ENCODE peak calls at places on chromosomes 1 and 21, in five cellular contexts. One of them, this sample, is unnamed.

GRCh38 chr21:15203740-15204139 is 138.9 kb upstream of the NRIP1 start:
- DNase-seq in mammary epithelial cell: no peak
- DNase-seq in AG09309: no peak
- DNase-seq in neural progenitor cell: no peak
- DNase-seq in breast epithelium: no peak
- DNase-seq in this sample: no peak

GRCh38 chr1:110084226-110085078 is 14.0 kb upstream of the ALX3 start:
- DNase-seq in neural progenitor cell: peak; percentile 61
- DNase-seq in AG09309: peak; percentile 10
- DNase-seq in mammary epithelial cell: no peak
- DNase-seq in breast epithelium: no peak
- DNase-seq in this sample: no peak

GRCh38 chr1:209038735-209039134 is 544.8 kb upstream of the CAMK1G start:
- DNase-seq in breast epithelium: no peak
- DNase-seq in mammary epithelial cell: peak; percentile 80
- DNase-seq in neural progenitor cell: no peak
- DNase-seq in AG09309: no peak
- DNase-seq in this sample: no peak

GRCh38 chr1:218479436-218480115 is 134.4 kb downstream of the TGFB2 start:
- DNase-seq in breast epithelium: peak; percentile 67
- DNase-seq in AG09309: peak; percentile 60
- DNase-seq in mammary epithelial cell: no peak
- DNase-seq in neural progenitor cell: no peak
- DNase-seq in this sample: no peak

GRCh38 chr1:174118726-174119125 is 40.6 kb upstream of the RABGAP1L start:
- DNase-seq in breast epithelium: no peak
- DNase-seq in AG09309: no peak
- DNase-seq in neural progenitor cell: no peak
- DNase-seq in mammary epithelial cell: no peak
- DNase-seq in this sample: no peak

GRCh38 chr21:32956257-32956656 is 69.5 kb upstream of the OLIG2 start:
- DNase-seq in mammary epithelial cell: no peak
- DNase-seq in neural progenitor cell: no peak
- DNase-seq in AG09309: no peak
- DNase-seq in breast epithelium: no peak
- DNase-seq in this sample: no peak

GRCh38 chr21:20856926-20857325 is 141.3 kb upstream of the NCAM2 start:
- DNase-seq in mammary epithelial cell: no peak
- DNase-seq in AG09309: no peak
- DNase-seq in breast epithelium: no peak
- DNase-seq in neural progenitor cell: no peak
- DNase-seq in this sample: no peak

GRCh38 chr1:42000781-42001180 is 82.1 kb upstream of the HIVEP3 start:
- DNase-seq in AG09309: no peak
- DNase-seq in neural progenitor cell: no peak
- DNase-seq in mammary epithelial cell: no peak
- DNase-seq in breast epithelium: no peak
- DNase-seq in this sample: no peak

GRCh38 chr1:99365545-99365944 is 101.3 kb downstream of the PLPPR4 start:
- DNase-seq in breast epithelium: no peak
- DNase-seq in mammary epithelial cell: no peak
- DNase-seq in neural progenitor cell: no peak
- DNase-seq in AG09309: no peak
- DNase-seq in this sample: no peak

GRCh38 chr1:22452401-22452963 is 831 bp downstream of the ZBTB40 start:
- DNase-seq in breast epithelium: no peak
- DNase-seq in mammary epithelial cell: peak; percentile 44
- DNase-seq in AG09309: no peak
- DNase-seq in neural progenitor cell: no peak
- DNase-seq in this sample: no peak

GRCh38 chr1:67793562-67793961 is 39.7 kb downstream of the GNG12 start:
- DNase-seq in breast epithelium: no peak
- DNase-seq in AG09309: no peak
- DNase-seq in neural progenitor cell: no peak
- DNase-seq in mammary epithelial cell: no peak
- DNase-seq in this sample: no peak

DNA sequence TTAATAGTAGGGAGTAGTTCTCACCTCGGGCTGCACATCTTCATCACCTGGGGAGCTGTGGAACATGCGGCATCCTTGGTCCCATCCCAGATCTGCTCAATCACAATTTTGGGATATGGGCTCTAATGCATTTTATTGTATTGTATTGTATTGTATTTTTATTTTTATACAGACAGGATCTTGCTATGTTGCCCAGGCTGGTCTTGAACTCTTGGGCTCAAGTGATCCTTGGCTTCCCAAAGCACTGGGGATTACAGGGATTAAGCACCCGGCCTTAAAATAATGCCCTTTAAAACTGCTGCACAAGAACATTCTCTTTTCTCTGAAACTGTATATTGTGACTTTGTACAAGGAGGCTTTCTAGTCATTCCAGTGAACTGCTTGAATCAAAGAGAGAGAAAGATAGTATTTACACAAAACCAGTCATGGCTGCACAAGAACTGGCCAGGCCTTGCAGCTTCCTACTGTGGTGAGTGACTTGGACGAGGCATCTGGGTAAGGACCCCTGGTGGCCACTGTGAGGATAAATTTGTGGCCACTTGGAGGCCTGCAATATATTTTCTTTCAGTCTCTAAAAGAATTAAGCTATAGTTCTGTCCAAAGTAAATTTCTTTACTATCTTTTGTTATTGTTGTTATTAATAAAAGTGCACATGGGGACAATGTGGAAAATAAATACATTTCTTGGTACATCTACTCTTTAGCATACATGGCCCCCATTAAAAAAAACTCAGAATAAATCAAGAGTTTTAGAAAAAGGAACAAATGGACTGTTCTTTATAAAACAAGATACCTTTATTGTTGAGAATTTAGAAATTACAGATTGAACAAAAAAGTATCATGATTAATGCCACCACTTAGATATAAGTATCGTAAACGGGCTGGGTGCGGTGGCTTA is 48.0 kb downstream of the TBCE start:
- DNase-seq in mammary epithelial cell: peak; percentile 67
- DNase-seq in neural progenitor cell: peak; percentile 82
- DNase-seq in breast epithelium: peak; percentile 38
- DNase-seq in AG09309: peak; percentile 59
- DNase-seq in this sample: no peak
- TF ChIP-seq CTCF in mammary epithelial cell: peak; percentile 83
- TF ChIP-seq CTCF in neural progenitor cell: peak; percentile 83
- TF ChIP-seq CTCF in breast epithelium: peak; percentile 77
- TF ChIP-seq CTCF in AG09309: peak; percentile 75
- TF ChIP-seq CTCF in this sample: no peak

GRCh38 chr1:39729030-39729429 is 9.7 kb upstream of the PPIE start:
- DNase-seq in mammary epithelial cell: peak; percentile 31
- DNase-seq in AG09309: no peak
- DNase-seq in breast epithelium: no peak
- DNase-seq in neural progenitor cell: no peak
- DNase-seq in this sample: no peak
- TF ChIP-seq CTCF in mammary epithelial cell: peak; percentile 17
- TF ChIP-seq CTCF in AG09309: no peak
- TF ChIP-seq CTCF in breast epithelium: no peak
- TF ChIP-seq CTCF in neural progenitor cell: no peak
- TF ChIP-seq CTCF in this sample: no peak

GRCh38 chr1:150875197-150876110 is 945 bp downstream of the ARNT start:
- DNase-seq in mammary epithelial cell: peak; percentile 16
- DNase-seq in neural progenitor cell: no peak
- DNase-seq in AG09309: no peak
- DNase-seq in breast epithelium: no peak
- DNase-seq in this sample: no peak

GRCh38 chr1:150873521-150873920 is 2.9 kb downstream of the ARNT start:
- DNase-seq in breast epithelium: no peak
- DNase-seq in mammary epithelial cell: no peak
- DNase-seq in AG09309: no peak
- DNase-seq in neural progenitor cell: no peak
- DNase-seq in this sample: no peak

GRCh38 chr1:150874455-150875196 is 1.8 kb downstream of the ARNT start:
- DNase-seq in neural progenitor cell: no peak
- DNase-seq in breast epithelium: no peak
- DNase-seq in mammary epithelial cell: no peak
- DNase-seq in AG09309: no peak
- DNase-seq in this sample: no peak

GRCh38 chr1:150876111-150876434 is 326 bp downstream of the ARNT start:
- DNase-seq in breast epithelium: no peak
- DNase-seq in neural progenitor cell: no peak
- DNase-seq in mammary epithelial cell: peak; percentile 45
- DNase-seq in AG09309: no peak
- DNase-seq in this sample: no peak

GRCh38 chr1:150877220-150877516 is 769 bp upstream of the ARNT start:
- DNase-seq in neural progenitor cell: peak; percentile 15
- DNase-seq in breast epithelium: no peak
- DNase-seq in mammary epithelial cell: no peak
- DNase-seq in AG09309: no peak
- DNase-seq in this sample: no peak
- TF ChIP-seq CTCF in neural progenitor cell: no peak
- TF ChIP-seq CTCF in breast epithelium: no peak
- TF ChIP-seq CTCF in mammary epithelial cell: no peak
- TF ChIP-seq CTCF in AG09309: no peak
- TF ChIP-seq CTCF in this sample: no peak

GRCh38 chr1:94940738-94941137 is 13.8 kb upstream of the CNN3 start:
- DNase-seq in AG09309: no peak
- DNase-seq in neural progenitor cell: no peak
- DNase-seq in mammary epithelial cell: peak; percentile 35
- DNase-seq in breast epithelium: no peak
- DNase-seq in this sample: no peak
- TF ChIP-seq CTCF in AG09309: no peak
- TF ChIP-seq CTCF in neural progenitor cell: no peak
- TF ChIP-seq CTCF in mammary epithelial cell: no peak
- TF ChIP-seq CTCF in breast epithelium: no peak
- TF ChIP-seq CTCF in this sample: no peak

GRCh38 chr1:245086389-245086969 is 68.3 kb upstream of the KIF26B start:
- DNase-seq in neural progenitor cell: no peak
- DNase-seq in breast epithelium: no peak
- DNase-seq in mammary epithelial cell: peak; percentile 70
- DNase-seq in AG09309: no peak
- DNase-seq in this sample: no peak

GRCh38 chr1:245084551-245084950 is 70.2 kb upstream of the KIF26B start:
- DNase-seq in mammary epithelial cell: peak; percentile 19
- DNase-seq in AG09309: no peak
- DNase-seq in neural progenitor cell: no peak
- DNase-seq in breast epithelium: no peak
- DNase-seq in this sample: no peak

GRCh38 chr1:245087723-245088122 is 67.1 kb upstream of the KIF26B start:
- DNase-seq in mammary epithelial cell: no peak
- DNase-seq in AG09309: no peak
- DNase-seq in neural progenitor cell: no peak
- DNase-seq in breast epithelium: no peak
- DNase-seq in this sample: no peak

GRCh38 chr1:245090491-245091090 is 64.2 kb upstream of the KIF26B start:
- DNase-seq in AG09309: no peak
- DNase-seq in breast epithelium: no peak
- DNase-seq in mammary epithelial cell: no peak
- DNase-seq in neural progenitor cell: no peak
- DNase-seq in this sample: no peak

DNA sequence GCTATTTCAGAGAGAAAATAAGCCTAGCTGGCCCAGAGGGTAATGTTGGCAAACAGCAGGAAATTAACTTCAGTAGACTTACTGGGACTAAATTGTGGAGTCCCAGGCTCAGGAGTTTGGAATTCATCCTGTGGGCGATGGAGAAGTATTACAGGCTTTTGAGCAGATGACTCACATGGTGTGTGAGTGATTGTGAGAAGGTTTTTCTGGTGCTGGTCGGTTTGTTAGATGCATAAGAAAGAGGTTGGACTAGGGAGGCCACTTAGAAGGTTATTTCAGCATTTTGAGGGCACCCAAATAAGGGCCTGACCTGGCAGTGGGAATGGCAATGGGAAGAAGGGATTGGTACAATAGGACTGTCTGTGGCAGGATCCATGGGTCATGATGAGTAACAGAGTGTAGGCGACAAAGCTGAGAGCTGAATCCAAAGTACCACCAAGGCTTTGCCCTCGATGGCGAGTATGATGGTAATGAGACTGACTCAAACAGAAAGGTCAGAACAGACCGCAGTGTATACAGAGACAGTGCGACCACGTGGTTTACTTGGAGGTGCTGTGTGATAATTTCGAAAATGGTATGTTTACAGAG is 69.2 kb upstream of the KIF26B start:
- DNase-seq in breast epithelium: no peak
- DNase-seq in AG09309: peak; percentile 94
- DNase-seq in mammary epithelial cell: peak; percentile 92
- DNase-seq in neural progenitor cell: no peak
- DNase-seq in this sample: no peak
- TF ChIP-seq CTCF in breast epithelium: no peak
- TF ChIP-seq CTCF in AG09309: peak; percentile 21
- TF ChIP-seq CTCF in mammary epithelial cell: peak; percentile 35
- TF ChIP-seq CTCF in neural progenitor cell: no peak
- TF ChIP-seq CTCF in this sample: no peak

GRCh38 chr1:222582099-222582774 is 7.5 kb downstream of the TAF1A start:
- DNase-seq in neural progenitor cell: no peak
- DNase-seq in mammary epithelial cell: peak; percentile 84
- DNase-seq in breast epithelium: no peak
- DNase-seq in AG09309: no peak
- DNase-seq in this sample: no peak

GRCh38 chr1:222588135-222588534 is 1.6 kb downstream of the TAF1A start:
- DNase-seq in mammary epithelial cell: no peak
- DNase-seq in neural progenitor cell: no peak
- DNase-seq in AG09309: no peak
- DNase-seq in breast epithelium: no peak
- DNase-seq in this sample: no peak

GRCh38 chr1:222589462-222590302 is at the start of gene TAF1A:
- DNase-seq in neural progenitor cell: peak; percentile 91
- DNase-seq in mammary epithelial cell: peak; percentile 84
- DNase-seq in AG09309: peak; percentile 23
- DNase-seq in breast epithelium: peak; percentile 82
- DNase-seq in this sample: peak; percentile 55

GRCh38 chr1:222583079-222583478 is 6.7 kb downstream of the TAF1A start:
- DNase-seq in mammary epithelial cell: no peak
- DNase-seq in AG09309: no peak
- DNase-seq in breast epithelium: no peak
- DNase-seq in neural progenitor cell: no peak
- DNase-seq in this sample: no peak

GRCh38 chr1:222586842-222587241 is 2.9 kb downstream of the TAF1A start:
- DNase-seq in breast epithelium: no peak
- DNase-seq in mammary epithelial cell: no peak
- DNase-seq in neural progenitor cell: no peak
- DNase-seq in AG09309: no peak
- DNase-seq in this sample: no peak
- TF ChIP-seq CTCF in breast epithelium: no peak
- TF ChIP-seq CTCF in mammary epithelial cell: no peak
- TF ChIP-seq CTCF in neural progenitor cell: no peak
- TF ChIP-seq CTCF in AG09309: no peak
- TF ChIP-seq CTCF in this sample: no peak

DNA sequence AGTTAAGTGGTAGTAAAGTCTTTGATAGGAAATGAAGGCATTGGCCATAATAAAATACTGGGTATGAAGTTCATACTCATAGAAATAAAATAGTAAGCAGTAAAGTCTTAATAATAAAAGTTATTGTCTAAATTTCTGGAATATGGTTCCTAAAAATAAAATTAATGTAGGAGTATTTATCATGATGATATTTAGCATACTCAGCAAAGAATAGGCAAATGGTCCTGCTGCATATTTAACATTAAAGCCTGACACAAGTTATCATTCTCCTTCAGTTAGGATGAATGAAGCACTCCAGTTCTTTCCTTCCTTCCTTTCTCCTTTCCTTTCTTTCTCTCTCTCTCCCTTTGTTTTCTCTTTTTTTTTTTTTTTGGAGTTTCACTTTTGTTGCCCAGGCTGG is 25.3 kb downstream of the PDZK1IP1 start:
- DNase-seq in breast epithelium: no peak
- DNase-seq in mammary epithelial cell: no peak
- DNase-seq in AG09309: no peak
- DNase-seq in neural progenitor cell: no peak
- DNase-seq in this sample: no peak
- TF ChIP-seq CTCF in breast epithelium: no peak
- TF ChIP-seq CTCF in mammary epithelial cell: no peak
- TF ChIP-seq CTCF in AG09309: no peak
- TF ChIP-seq CTCF in neural progenitor cell: no peak
- TF ChIP-seq CTCF in this sample: no peak

GRCh38 chr1:14538335-14538734 is 60.1 kb upstream of the KAZN start:
- DNase-seq in neural progenitor cell: no peak
- DNase-seq in mammary epithelial cell: no peak
- DNase-seq in AG09309: no peak
- DNase-seq in breast epithelium: no peak
- DNase-seq in this sample: no peak
- TF ChIP-seq CTCF in neural progenitor cell: peak; percentile 21
- TF ChIP-seq CTCF in mammary epithelial cell: peak; percentile 40
- TF ChIP-seq CTCF in AG09309: peak; percentile 53
- TF ChIP-seq CTCF in breast epithelium: no peak
- TF ChIP-seq CTCF in this sample: no peak

This sample was measured in omental fat pad.